ENCODE peak calls at places on chromosome 17, in six cellular contexts. O is T-cell; M is A549; F is glomerular endothelial cell; P is stimulated activated CD4-positive, alpha-beta T cell treated with anti-CD3 and anti-CD28 coated beads, Interleukin-1b, Interleukin-23, amount 100 ng/mL, for 4 hours; U is AG10803. C is an unnamed sample.

GRCh38 chr17:63426041-63426916 is 19.8 kb downstream of the CYB561 start:
- DNase-seq in P (no peak), U (no peak), F (no peak), M (no peak), O (no peak), C (no peak)

GRCh38 chr17:61805399-61805798 is 57.9 kb downstream of the BRIP1 start:
- DNase-seq in M (no peak), O (no peak), F (no peak), U (peak), P (no peak), C (no peak)

GRCh38 chr17:71409137-71409536 is 711.7 kb upstream of the SOX9 start:
- DNase-seq in P (no peak), M (no peak), U (no peak), F (no peak), O (no peak), C (no peak)

GRCh38 chr17:44555056-44555455 is 2.2 kb upstream of the FZD2 start:
- DNase-seq in O (no peak), P (no peak), M (no peak), U (no peak), F (no peak), C (no peak)

GRCh38 chr17:14827394-14827793 is 437.7 kb downstream of the PMP22 start:
- DNase-seq in U (no peak), P (no peak), M (no peak), F (no peak), O (no peak), C (no peak)

GRCh38 chr17:29588561-29589411 is 662 bp downstream of the GIT1 start:
- DNase-seq in P (peak), O (peak), U (no peak), F (no peak), M (peak), C (peak)

GRCh38 chr17:311119-311848 is 41.3 kb downstream of the RPH3AL start:
- DNase-seq in U (no peak), M (no peak), O (no peak), P (no peak), F (no peak), C (no peak)

GRCh38 chr17:81379523-81379942 is 15.7 kb upstream of the BAHCC1 start:
- DNase-seq in U (no peak), F (no peak), O (no peak), M (no peak), P (no peak), C (no peak)

GRCh38 chr17:66468241-66469087 is 166.1 kb downstream of the PRKCA start:
- DNase-seq in F (no peak), P (no peak), O (no peak), U (peak), M (no peak), C (no peak)

GRCh38 chr17:80605326-80606066 is 60.9 kb downstream of the RPTOR start:
- DNase-seq in U (no peak), O (no peak), F (no peak), M (peak), P (peak), C (no peak)

GRCh38 chr17:28996554-28997096 is 9.2 kb downstream of the SEZ6 start:
- DNase-seq in F (no peak), U (no peak), P (no peak), M (no peak), O (no peak), C (no peak)

GRCh38 chr17:80463784-80464400 is 12.5 kb downstream of the NPTX1 start:
- DNase-seq in U (no peak), O (no peak), M (no peak), F (no peak), P (no peak), C (no peak)

GRCh38 chr17:933168-934083 is 46.1 kb downstream of the NXN start:
- DNase-seq in M (peak), F (peak), P (no peak), U (peak), O (no peak), C (no peak)

GRCh38 chr17:57350266-57350665 is 93.9 kb downstream of the MSI2 start:
- DNase-seq in P (no peak), M (no peak), O (no peak), U (no peak), F (no peak), C (no peak)

GRCh38 chr17:82638183-82638773 is 10.0 kb downstream of the WDR45B start:
- DNase-seq in O (no peak), P (no peak), M (no peak), U (peak), F (no peak), C (no peak)

GRCh38 chr17:78568494-78569115 is 8.6 kb downstream of the DNAH17 start:
- DNase-seq in U (peak), O (no peak), P (no peak), F (no peak), M (no peak), C (no peak)

GRCh38 chr17:12599185-12599920 is 66.3 kb upstream of the MYOCD start:
- DNase-seq in P (no peak), F (no peak), U (no peak), M (no peak), O (no peak), C (no peak)

GRCh38 chr17:38616361-38616760 is 10.6 kb upstream of the SRCIN1 start:
- DNase-seq in F (no peak), O (no peak), P (no peak), M (no peak), U (no peak), C (no peak)

GRCh38 chr17:61770752-61771533 is 92.4 kb downstream of the BRIP1 start:
- DNase-seq in F (no peak), O (no peak), U (peak), M (no peak), P (no peak), C (no peak)

GRCh38 chr17:48484850-48485249 is 46.0 kb downstream of the HOXB1 start:
- DNase-seq in M (no peak), F (no peak), O (no peak), U (peak), P (no peak), C (no peak)

GRCh38 chr17:54899721-54900456 is 763 bp upstream of the TOM1L1 start:
- DNase-seq in F (no peak), O (no peak), P (no peak), U (no peak), M (no peak), C (no peak)

GRCh38 chr17:45841883-45842525 is 2.7 kb upstream of the SPPL2C start:
- DNase-seq in U (peak), F (no peak), O (no peak), P (no peak), M (no peak), C (no peak)

GRCh38 chr17:42345396-42346078 is 42.7 kb downstream of the STAT3 start:
- DNase-seq in U (no peak), P (no peak), O (no peak), M (no peak), F (no peak), C (no peak)

GRCh38 chr17:40540448-40540847 is 24.8 kb downstream of the CCR7 start:
- DNase-seq in F (no peak), U (no peak), O (no peak), M (no peak), P (no peak), C (peak)

GRCh38 chr17:4199818-4200402 is 56.9 kb downstream of the CYB5D2 start:
- DNase-seq in F (peak), O (no peak), U (peak), P (no peak), M (peak), C (no peak)

GRCh38 chr17:82377924-82378740 is 6.6 kb downstream of the UTS2R start:
- DNase-seq in P (no peak), O (no peak), F (no peak), U (no peak), M (no peak), C (no peak)

GRCh38 chr17:78977992-78978973 is 1.4 kb downstream of the LGALS3BP start:
- DNase-seq in F (no peak), P (no peak), U (no peak), O (no peak), M (no peak), C (no peak)

GRCh38 chr17:80105762-80106161 is 4.4 kb downstream of the GAA start:
- DNase-seq in P (no peak), F (no peak), O (no peak), M (no peak), U (peak), C (no peak)

GRCh38 chr17:44174427-44174826 is 3.9 kb downstream of the ASB16 start:
- DNase-seq in M (no peak), P (no peak), F (no peak), O (no peak), U (no peak), C (no peak)

GRCh38 chr17:42618442-42619150 is 9.1 kb downstream of the TUBG1 start:
- DNase-seq in F (no peak), U (no peak), M (peak), O (no peak), P (no peak), C (no peak)

GRCh38 chr17:43900183-43900857 is 7.0 kb downstream of the MPP2 start:
- DNase-seq in F (peak), O (peak), M (peak), P (peak), U (peak), C (peak)

GRCh38 chr17:61816538-61816937 is 46.8 kb downstream of the BRIP1 start:
- DNase-seq in M (no peak), P (no peak), O (no peak), F (no peak), U (no peak), C (no peak)

GRCh38 chr17:78568051-78568450 is 9.1 kb downstream of the DNAH17 start:
- DNase-seq in M (no peak), P (no peak), F (no peak), U (no peak), O (no peak), C (no peak)

GRCh38 chr17:83082435-83082834 is 3.0 kb downstream of the METRNL start:
- DNase-seq in U (no peak), F (no peak), M (no peak), O (no peak), P (no peak), C (no peak)

GRCh38 chr17:5380491-5381135 is 38.8 kb downstream of the NUP88 start:
- DNase-seq in P (no peak), M (no peak), F (no peak), O (no peak), U (peak), C (no peak)

GRCh38 chr17:19390951-19391350 is 4.0 kb upstream of the MFAP4 start:
- DNase-seq in F (no peak), O (no peak), M (no peak), P (no peak), U (no peak), C (no peak)

C was measured in central memory CD8-positive, alpha-beta T cell.